ENCODE peak calls at places on chromosomes 13 and 19, in six cellular contexts. C is psoas muscle, S is pancreas, E is thyroid gland, G is PC-3, M is breast epithelium. U is an unnamed sample. For H3K9me3, the result is how much of the 10 kb centered on the place peaks cover.

GRCh38 chr13:108700421-108701170 is 71.2 kb downstream of the MYO16 start:
- DNase-seq in E (no peak), C (no peak), G (peak), M (no peak), S (no peak), U (peak)

GRCh38 chr13:40146586-40147240 is 491.3 kb downstream of the COG6 start:
- DNase-seq in E (no peak), S (no peak), C (no peak), M (no peak), G (no peak), U (peak)

GRCh38 chr13:29362849-29363604 is 232.5 kb downstream of the SLC7A1 start:
- DNase-seq in C (no peak), G (peak), M (no peak), S (no peak), E (peak), U (peak)

GRCh38 chr13:112984954-112985802 is 16.2 kb downstream of the MCF2L start:
- DNase-seq in G (no peak), C (no peak), M (no peak), S (no peak), E (no peak), U (no peak)

GRCh38 chr13:50230365-50230978 is 215.2 kb downstream of the KCNRG start:
- DNase-seq in S (no peak), M (no peak), E (no peak), G (no peak), C (no peak), U (peak)

GRCh38 chr19:6963937-6964336 is 57.3 kb downstream of the MBD3L2B start:
- DNase-seq in C (no peak), G (peak), S (no peak), M (no peak), E (no peak), U (no peak)

GRCh38 chr13:113646376-113646775 is 11.6 kb downstream of the ATP4B start:
- DNase-seq in C (peak), G (no peak), E (no peak), M (peak), S (no peak), U (no peak)

GRCh38 chr19:3678188-3678587 is 22.1 kb downstream of the PIP5K1C start:
- DNase-seq in C (no peak), M (no peak), S (no peak), E (no peak), G (no peak), U (no peak)

GRCh38 chr19:29542776-29543175 is 17.0 kb downstream of the VSTM2B start:
- DNase-seq in C (no peak), S (peak), M (peak), G (no peak), E (no peak), U (no peak)

GRCh38 chr19:54608205-54608604 is 14.8 kb downstream of the LILRA1 start:
- DNase-seq in G (no peak), C (no peak), S (no peak), M (no peak), E (no peak), U (no peak)

GRCh38 chr19:54608792-54609191 is 15.4 kb downstream of the LILRA1 start:
- DNase-seq in C (no peak), E (no peak), M (no peak), S (no peak), G (no peak), U (no peak)

GRCh38 chr19:54616057-54616456 is 14.2 kb upstream of the LILRB1 start:
- DNase-seq in S (no peak), E (no peak), G (no peak), M (no peak), C (no peak), U (no peak)

GRCh38 chr19:54609356-54609791 is 15.9 kb downstream of the LILRA1 start:
- DNase-seq in C (no peak), G (no peak), S (no peak), M (no peak), E (no peak), U (no peak)

DNA sequence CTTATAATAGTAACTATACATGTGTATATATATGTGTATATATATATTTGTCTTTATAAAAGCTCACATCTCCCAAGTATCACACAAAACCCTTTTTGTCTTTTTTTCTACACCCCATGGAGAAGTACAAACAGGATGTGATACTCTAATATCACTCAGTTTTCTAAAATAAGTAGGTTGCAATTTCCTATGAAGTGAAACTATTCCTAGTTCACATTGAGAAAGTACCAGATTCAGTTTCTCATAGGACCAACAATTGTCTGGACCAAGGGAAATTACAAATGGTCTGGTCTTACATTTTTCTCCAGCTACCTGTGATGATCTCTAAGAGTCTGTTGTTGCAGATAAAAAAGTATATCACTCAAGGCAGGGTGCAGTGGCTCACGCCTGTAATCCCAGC is 17.9 kb upstream of the LILRB1 start:
- DNase-seq in E (no peak), C (no peak), S (no peak), G (no peak), M (no peak), U (no peak)
- H3K9me3 ChIP-seq in E (under half), C (under half), S (under half), G (under half), M (under half), U (under half)

GRCh38 chr13:22740264-22740663 is 440.5 kb upstream of the SGCG start:
- DNase-seq in C (no peak), M (no peak), S (no peak), E (no peak), G (peak), U (no peak)
- TF ChIP-seq CTCF in C (no peak), M (no peak), S (no peak), E (no peak), G (peak), U (no peak)

DNA sequence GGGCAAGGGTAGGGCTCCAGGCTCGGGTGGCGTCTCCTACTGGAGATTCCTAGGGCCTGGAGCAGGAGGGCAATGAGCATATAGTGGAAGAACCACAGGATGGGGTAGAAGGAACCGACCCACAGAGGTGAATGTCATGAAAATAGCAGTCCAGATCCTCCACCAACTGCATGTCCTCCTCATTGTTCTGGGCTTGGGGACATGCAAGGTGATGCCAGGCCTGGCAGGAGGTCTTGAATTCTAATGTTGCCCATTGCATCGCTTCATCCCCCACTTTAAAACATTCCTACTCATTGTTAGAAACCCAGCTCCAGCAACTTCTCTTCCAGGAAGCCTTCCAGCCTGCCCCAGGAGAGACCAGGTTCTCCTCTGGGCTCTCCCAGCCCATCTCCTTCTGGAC is 49.4 kb downstream of the OR10H4 start:
- DNase-seq in M (no peak), C (no peak), E (no peak), S (no peak), G (no peak), U (no peak)
- H3K9me3 ChIP-seq in M (under half), C (under half), E (under half), S (under half), G (under half), U (under half)

GRCh38 chr19:15288146-15288963 is 44.0 kb downstream of the BRD4 start:
- DNase-seq in E (peak), C (no peak), G (no peak), M (no peak), S (no peak), U (peak)
- TF ChIP-seq CTCF in E (no peak), C (no peak), G (no peak), M (no peak), S (no peak), U (no peak)

GRCh38 chr19:36508325-36508724 is 19.0 kb upstream of the ZNF566 start:
- DNase-seq in E (no peak), M (no peak), S (no peak), G (no peak), C (no peak), U (no peak)
- H3K9me3 ChIP-seq in E (under half), M (half or more), S (under half), G (under half), C (half or more), U (under half)

DNA sequence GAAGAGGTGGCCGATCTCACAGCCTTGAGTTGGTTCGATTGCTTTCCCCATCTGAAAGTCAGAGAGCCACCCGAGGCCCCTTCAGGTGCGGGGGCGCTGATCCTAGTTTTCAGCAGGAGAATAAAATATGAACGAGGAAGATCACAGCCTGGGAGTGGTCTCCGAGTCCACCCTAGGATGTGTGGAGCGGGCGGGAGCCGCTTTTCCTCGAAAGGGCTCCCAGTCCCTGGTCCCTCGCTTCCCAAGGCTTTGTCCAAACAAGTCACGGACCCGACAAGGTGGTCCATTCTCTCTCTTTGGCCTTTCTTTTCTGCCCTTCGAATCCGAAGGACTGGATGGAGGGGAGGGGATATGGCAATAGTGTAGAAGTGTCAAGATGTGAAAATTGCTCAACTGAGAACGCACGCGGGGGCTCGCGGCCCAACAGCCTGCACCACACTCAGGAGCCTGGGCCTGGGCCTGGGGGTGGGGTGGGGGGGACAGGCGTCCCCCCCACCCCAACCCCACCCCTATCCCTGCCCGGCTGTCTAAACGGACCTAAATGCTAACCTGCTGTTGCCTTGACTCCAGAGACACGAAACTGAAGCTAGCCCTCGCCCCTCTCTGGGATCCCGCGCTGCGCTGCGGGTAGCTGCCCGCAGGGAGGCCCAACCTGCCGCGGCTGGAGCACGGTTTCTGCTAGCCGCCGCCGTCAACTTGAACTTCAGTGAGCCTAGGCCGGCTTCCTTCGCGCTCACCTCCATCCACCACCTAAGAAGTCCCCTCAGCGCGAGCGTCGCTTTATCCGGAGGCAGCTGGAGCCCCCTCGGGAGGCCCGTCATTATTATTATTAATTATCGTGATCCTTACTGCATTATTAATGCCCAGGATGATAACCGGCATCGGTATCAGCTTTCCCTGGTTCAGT is 7.1 kb downstream of the ZIC2 start:
- DNase-seq in E (no peak), C (no peak), S (no peak), G (no peak), M (no peak), U (no peak)
- TF ChIP-seq CTCF in E (no peak), C (no peak), S (no peak), G (no peak), M (no peak), U (no peak)

DNA sequence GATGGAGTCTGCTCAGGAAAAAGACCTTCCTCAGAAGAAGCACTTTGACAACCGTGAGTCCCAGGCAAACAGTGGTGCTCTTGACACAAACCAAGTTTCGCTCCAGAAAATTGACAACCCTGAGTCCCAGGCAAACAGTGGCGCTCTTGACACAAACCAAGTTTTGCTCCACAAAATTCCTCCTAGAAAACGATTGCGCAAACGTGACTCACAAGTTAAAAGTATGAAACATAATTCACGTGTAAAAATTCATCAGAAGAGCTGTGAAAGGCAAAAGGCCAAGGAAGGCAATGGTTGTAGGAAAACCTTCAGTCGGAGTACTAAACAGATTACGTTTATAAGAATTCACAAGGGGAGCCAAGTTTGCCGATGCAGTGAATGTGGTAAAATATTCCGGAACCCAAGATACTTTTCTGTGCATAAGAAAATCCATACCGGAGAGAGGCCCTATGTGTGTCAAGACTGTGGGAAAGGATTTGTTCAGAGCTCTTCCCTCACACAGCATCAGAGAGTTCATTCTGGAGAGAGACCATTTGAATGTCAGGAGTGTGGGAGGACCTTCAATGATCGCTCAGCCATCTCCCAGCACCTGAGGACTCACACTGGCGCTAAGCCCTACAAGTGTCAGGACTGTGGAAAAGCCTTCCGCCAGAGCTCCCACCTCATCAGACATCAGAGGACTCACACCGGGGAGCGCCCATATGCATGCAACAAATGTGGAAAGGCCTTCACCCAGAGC is 16.2 kb upstream of the ZNF544 start:
- DNase-seq in G (no peak), M (no peak), E (no peak), C (no peak), S (no peak), U (no peak)
- H3K9me3 ChIP-seq in G (half or more), M (half or more), E (under half), C (half or more), S (half or more), U (half or more)

DNA sequence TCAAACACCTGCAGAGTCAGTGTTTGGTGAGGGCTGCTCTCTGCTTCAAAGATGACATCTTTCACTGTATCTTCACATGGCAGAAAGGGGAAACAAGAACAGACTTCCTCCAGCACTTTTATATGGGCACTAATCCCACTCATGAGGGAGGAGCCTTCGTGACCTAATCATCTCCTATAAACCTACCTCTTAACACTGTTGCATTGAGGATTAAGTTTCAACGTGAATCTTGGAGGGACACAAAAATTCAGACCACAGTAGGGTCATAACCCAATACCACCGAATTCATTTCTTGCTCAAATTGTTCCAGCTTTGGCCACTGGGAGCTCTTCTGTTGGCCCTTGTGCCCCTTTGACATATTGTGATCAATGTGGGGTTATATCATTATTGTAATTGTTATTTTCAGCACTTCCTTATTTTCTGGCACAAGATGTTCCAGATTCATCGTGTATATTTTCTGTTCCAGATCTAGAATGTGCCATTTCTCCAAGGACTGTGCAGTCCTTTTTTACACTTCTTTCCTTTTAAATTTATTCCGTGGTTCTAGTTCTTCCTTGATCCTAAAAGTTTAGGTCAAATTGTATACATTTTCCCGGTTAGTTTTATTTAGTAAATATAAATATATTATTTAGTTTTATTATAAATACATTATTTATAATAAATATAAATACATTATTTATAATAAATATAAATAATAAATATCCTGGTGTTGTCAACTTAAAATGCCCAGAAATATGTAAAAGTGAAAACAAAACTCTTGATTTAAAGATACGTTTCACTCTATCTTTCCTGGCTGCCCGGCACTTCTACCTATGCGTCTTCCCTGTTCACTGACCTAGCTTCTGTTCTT is 35.5 kb upstream of the IGFL4 start:
- DNase-seq in C (no peak), G (peak), S (no peak), E (no peak), M (no peak), U (no peak)
- TF ChIP-seq CTCF in C (no peak), G (peak), S (no peak), E (no peak), M (no peak), U (peak)

DNA sequence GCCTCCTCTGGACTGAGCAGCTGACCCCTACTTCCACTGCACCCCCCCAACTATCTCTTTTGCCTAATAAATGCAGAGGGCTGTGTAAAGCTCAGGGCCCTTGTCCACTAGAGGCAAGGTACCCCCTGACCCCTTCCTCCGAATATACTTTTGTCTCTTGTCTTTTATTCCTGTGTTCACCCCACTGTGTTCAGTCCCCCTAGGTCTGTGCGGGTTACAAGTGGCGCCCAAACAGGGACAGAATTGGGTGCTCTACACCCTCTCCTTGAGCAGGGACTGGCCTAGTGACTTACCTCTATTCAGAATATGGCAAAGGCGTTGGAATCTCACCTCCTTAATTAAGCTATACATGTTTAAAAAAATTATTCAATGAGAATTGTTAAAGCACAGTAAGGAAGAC is 15.0 kb downstream of the ZNF350 start:
- DNase-seq in M (no peak), E (no peak), G (no peak), S (no peak), C (no peak), U (peak)
- H3K9me3 ChIP-seq in M (half or more), E (under half), G (half or more), S (under half), C (half or more), U (under half)

GRCh38 chr19:8489591-8490394 is 12.6 kb downstream of the PRAM1 start:
- DNase-seq in S (no peak), C (no peak), G (no peak), M (no peak), E (peak), U (peak)

GRCh38 chr19:8494158-8494557 is 8.3 kb downstream of the PRAM1 start:
- DNase-seq in M (no peak), S (no peak), C (no peak), G (no peak), E (no peak), U (no peak)

GRCh38 chr19:8490395-8490760 is 12.1 kb downstream of the PRAM1 start:
- DNase-seq in M (no peak), G (no peak), C (no peak), E (no peak), S (no peak), U (no peak)

GRCh38 chr19:8490873-8491272 is 11.6 kb downstream of the PRAM1 start:
- DNase-seq in M (no peak), G (no peak), E (no peak), S (no peak), C (no peak), U (no peak)

DNA sequence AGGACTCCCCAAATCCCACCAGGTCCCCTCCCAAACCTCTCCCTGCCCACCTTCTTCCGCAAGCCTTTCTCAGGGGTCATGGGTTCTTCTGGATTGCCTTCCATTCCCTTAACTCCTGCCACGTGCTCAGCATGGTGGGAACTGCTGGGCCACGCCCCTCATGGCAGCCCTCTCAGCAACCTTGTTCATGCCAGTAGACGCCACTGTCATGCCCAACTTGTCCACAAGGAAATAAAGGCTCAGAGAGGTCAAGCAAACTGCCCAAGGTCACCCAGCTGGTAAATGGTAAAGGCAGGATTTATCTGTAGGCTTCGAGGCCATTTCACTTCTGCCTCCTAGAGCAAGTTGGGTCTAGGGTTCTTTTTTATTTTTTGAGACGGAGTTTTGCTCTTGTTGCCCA is 10.9 kb downstream of the PRAM1 start:
- DNase-seq in C (no peak), E (no peak), S (no peak), G (no peak), M (no peak), U (no peak)
- TF ChIP-seq CTCF in C (no peak), E (no peak), S (no peak), G (no peak), M (no peak), U (peak)